ENCODE peak calls at places on chromosomes 4 and X, in seven cellular contexts. One of them, this sample, is unnamed.
A peak's percentile ranks its signal among the peaks of the same experiment; 100 is the strongest.

GRCh38 chr4:158993895-158994294 is 109.0 kb upstream of the RAPGEF2 start:
- DNase-seq in NT2/D1: no peak
- DNase-seq in NCI-H2029: no peak
- DNase-seq in fibroblast of the conjunctiva: no peak
- DNase-seq in MCF 10A: no peak
- DNase-seq in germinal center: no peak
- DNase-seq in MG63: no peak
- DNase-seq in this sample: no peak

GRCh38 chr4:150593996-150594395 is 12.0 kb downstream of the MAB21L2 start:
- DNase-seq in germinal center: no peak
- DNase-seq in MG63: no peak
- DNase-seq in NT2/D1: no peak
- DNase-seq in fibroblast of the conjunctiva: no peak
- DNase-seq in NCI-H2029: no peak
- DNase-seq in MCF 10A: no peak
- DNase-seq in this sample: no peak

GRCh38 chrX:2697306-2697705 is 6.2 kb downstream of the CD99 start:
- DNase-seq in germinal center: no peak
- DNase-seq in NT2/D1: no peak
- DNase-seq in NCI-H2029: no peak
- DNase-seq in fibroblast of the conjunctiva: no peak
- DNase-seq in MG63: no peak
- DNase-seq in MCF 10A: peak; percentile 28
- DNase-seq in this sample: no peak

GRCh38 chr4:79948739-79949138 is 124.3 kb downstream of the ANTXR2 start:
- DNase-seq in fibroblast of the conjunctiva: no peak
- DNase-seq in NT2/D1: no peak
- DNase-seq in MG63: no peak
- DNase-seq in germinal center: no peak
- DNase-seq in NCI-H2029: no peak
- DNase-seq in MCF 10A: no peak
- DNase-seq in this sample: no peak

GRCh38 chr4:10063544-10064300 is 42.4 kb upstream of the SLC2A9 start:
- DNase-seq in fibroblast of the conjunctiva: peak; percentile 51
- DNase-seq in MCF 10A: peak; percentile 80
- DNase-seq in germinal center: no peak
- DNase-seq in NT2/D1: peak; percentile 80
- DNase-seq in NCI-H2029: peak; percentile 6
- DNase-seq in MG63: peak; percentile 53
- DNase-seq in this sample: no peak

GRCh38 chrX:102712216-102712966 is at the start of gene GPRASP2:
- DNase-seq in MG63: peak; percentile 31
- DNase-seq in NT2/D1: no peak
- DNase-seq in germinal center: no peak
- DNase-seq in MCF 10A: peak; percentile 28
- DNase-seq in NCI-H2029: no peak
- DNase-seq in fibroblast of the conjunctiva: no peak
- DNase-seq in this sample: no peak

GRCh38 chrX:2572740-2573139 is 72.0 kb upstream of the DHRSX start:
- DNase-seq in NT2/D1: peak; percentile 36
- DNase-seq in fibroblast of the conjunctiva: peak; percentile 31
- DNase-seq in NCI-H2029: no peak
- DNase-seq in MCF 10A: peak; percentile 78
- DNase-seq in germinal center: no peak
- DNase-seq in MG63: peak; percentile 67
- DNase-seq in this sample: no peak

GRCh38 chr4:13777341-13777740 is 149.8 kb upstream of the BOD1L1 start:
- DNase-seq in germinal center: no peak
- DNase-seq in NCI-H2029: no peak
- DNase-seq in MCF 10A: no peak
- DNase-seq in MG63: no peak
- DNase-seq in fibroblast of the conjunctiva: no peak
- DNase-seq in NT2/D1: no peak
- DNase-seq in this sample: no peak

GRCh38 chr4:85807247-85807915 is 332.4 kb downstream of the ARHGAP24 start:
- DNase-seq in MG63: peak; percentile 85
- DNase-seq in NCI-H2029: no peak
- DNase-seq in fibroblast of the conjunctiva: peak; percentile 84
- DNase-seq in MCF 10A: peak; percentile 94
- DNase-seq in NT2/D1: no peak
- DNase-seq in germinal center: no peak
- DNase-seq in this sample: no peak

This sample was measured in GM19239.